ENCODE peak calls at places on chromosome 1, in seven cellular contexts. N is A549, Y is fibroblast of lung, A is pancreas, M is spleen, J is H1, L is heart left ventricle. Q is an unnamed sample.

GRCh38 chr1:231395051-231395995 is 26.8 kb downstream of the EGLN1 start:
- DNase-seq in A (no peak), L (no peak), Y (peak), J (no peak), N (peak), M (no peak), Q (no peak)

GRCh38 chr1:209172286-209172685 is 411.2 kb upstream of the CAMK1G start:
- DNase-seq in L (no peak), N (no peak), A (no peak), J (no peak), Y (no peak), M (no peak), Q (no peak)

GRCh38 chr1:201119206-201119814 is 7.1 kb upstream of the CACNA1S start:
- DNase-seq in Y (peak), A (no peak), L (no peak), J (peak), M (no peak), N (peak), Q (no peak)

GRCh38 chr1:225825078-225825477 is 15.2 kb downstream of the EPHX1 start:
- DNase-seq in A (peak), L (no peak), Y (no peak), M (no peak), J (no peak), N (no peak), Q (no peak)

GRCh38 chr1:234912541-234913312 is 215.9 kb downstream of the TOMM20 start:
- DNase-seq in A (no peak), J (no peak), Y (no peak), N (no peak), L (peak), M (no peak), Q (no peak)

GRCh38 chr1:54069792-54070548 is 16.6 kb downstream of the TCEANC2 start:
- DNase-seq in J (no peak), A (no peak), M (no peak), L (no peak), Y (peak), N (peak), Q (no peak)

GRCh38 chr1:64476251-64476952 is 6.5 kb downstream of the CACHD1 start:
- DNase-seq in M (no peak), Y (peak), J (no peak), N (no peak), A (no peak), L (no peak), Q (no peak)

GRCh38 chr1:225137981-225138380 is 208.5 kb downstream of the DNAH14 start:
- DNase-seq in L (no peak), A (no peak), M (no peak), Y (no peak), J (no peak), N (no peak), Q (no peak)

GRCh38 chr1:84145051-84145450 is 980 bp downstream of the PRKACB start:
- DNase-seq in Y (no peak), L (no peak), A (no peak), N (no peak), J (no peak), M (no peak), Q (no peak)

GRCh38 chr1:86429830-86430229 is 5.9 kb downstream of the CLCA2 start:
- DNase-seq in N (peak), Y (peak), M (no peak), A (no peak), L (peak), J (no peak), Q (no peak)

GRCh38 chr1:8818325-8818775 is 910 bp upstream of the RERE start:
- DNase-seq in Y (peak), A (peak), N (peak), J (no peak), L (peak), M (no peak), Q (no peak)

GRCh38 chr1:246166841-246167240 is 340.2 kb downstream of the SMYD3 start:
- DNase-seq in J (no peak), M (no peak), L (no peak), Y (no peak), A (no peak), N (no peak), Q (no peak)

GRCh38 chr1:31239653-31240241 is at the start of gene NKAIN1:
- DNase-seq in A (peak), N (no peak), J (peak), L (no peak), M (no peak), Y (peak), Q (no peak)

GRCh38 chr1:66535853-66536252 is 1.9 kb downstream of the SGIP1 start:
- DNase-seq in M (no peak), L (no peak), A (no peak), J (no peak), Y (no peak), N (no peak), Q (no peak)

GRCh38 chr1:66532798-66533783 is 862 bp upstream of the SGIP1 start:
- DNase-seq in Y (peak), L (peak), M (peak), A (no peak), J (peak), N (no peak), Q (peak)

GRCh38 chr1:66537718-66538117 is 3.8 kb downstream of the SGIP1 start:
- DNase-seq in M (no peak), J (no peak), N (no peak), L (no peak), A (no peak), Y (no peak), Q (no peak)

GRCh38 chr1:66533804-66534745 is at the start of gene SGIP1:
- DNase-seq in Y (peak), A (no peak), M (no peak), L (peak), J (peak), N (no peak), Q (peak)

DNA sequence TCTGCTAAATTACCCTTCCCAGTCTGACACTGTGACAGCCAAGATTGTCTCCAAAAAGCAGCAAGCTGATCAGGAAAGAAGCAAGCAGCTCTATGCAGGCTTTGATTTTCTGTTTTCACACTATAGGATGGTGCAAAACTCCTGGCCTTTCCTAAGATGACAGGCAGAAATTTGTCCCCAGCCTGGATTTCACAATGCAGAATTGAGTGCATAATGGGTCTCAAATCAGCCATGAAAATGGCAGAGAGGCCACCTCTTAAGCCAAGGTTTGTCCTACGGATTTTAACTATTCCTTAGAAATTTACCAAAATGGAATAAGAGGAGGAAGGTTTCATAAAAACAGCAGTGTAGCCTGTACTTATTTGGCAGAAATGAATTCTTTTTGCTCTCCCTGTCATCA is 1.2 kb downstream of the SGIP1 start:
- DNase-seq in L (no peak), M (no peak), N (no peak), J (no peak), Y (no peak), A (no peak), Q (no peak)
- H3K4me3 ChIP-seq in L (peak), M (no peak), N (no peak), J (no peak), Y (peak), A (no peak), Q (peak)

GRCh38 chr1:36349241-36349671 is 25.8 kb upstream of the EVA1B start:
- DNase-seq in N (no peak), A (no peak), M (peak), Y (peak), J (no peak), L (no peak), Q (no peak)
- H3K27ac ChIP-seq in N (peak), A (no peak), M (peak), Y (peak), J (no peak), L (peak), Q (peak)

GRCh38 chr1:151072224-151072623 is 1.7 kb downstream of the GABPB2 start:
- DNase-seq in A (no peak), J (no peak), L (no peak), M (no peak), Y (no peak), N (no peak), Q (no peak)
- H3K4me3 ChIP-seq in A (no peak), J (no peak), L (no peak), M (no peak), Y (no peak), N (no peak), Q (peak)

DNA sequence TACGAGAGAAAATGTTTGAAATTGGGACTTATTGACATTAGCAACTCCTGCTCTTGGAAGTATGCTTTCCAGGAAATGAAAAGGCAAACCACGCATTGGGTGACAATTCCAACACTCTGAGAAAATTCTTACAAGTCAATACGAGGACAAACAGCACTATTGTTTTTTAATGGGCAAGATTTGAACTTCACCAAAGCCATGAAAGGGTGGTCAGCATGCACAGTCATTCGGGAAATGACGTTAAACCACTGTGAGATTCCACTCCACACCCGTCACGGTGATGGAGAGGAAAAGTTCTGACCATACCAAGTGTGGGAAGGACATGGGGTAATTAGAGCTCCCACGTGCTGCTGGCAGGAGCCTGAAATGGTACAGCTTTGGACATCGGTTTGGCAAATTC is 12.2 kb upstream of the PRXL2B start:
- DNase-seq in Y (no peak), N (no peak), A (no peak), M (no peak), J (no peak), L (no peak), Q (no peak)
- H3K27ac ChIP-seq in Y (no peak), N (no peak), A (no peak), M (no peak), J (no peak), L (no peak), Q (no peak)

DNA sequence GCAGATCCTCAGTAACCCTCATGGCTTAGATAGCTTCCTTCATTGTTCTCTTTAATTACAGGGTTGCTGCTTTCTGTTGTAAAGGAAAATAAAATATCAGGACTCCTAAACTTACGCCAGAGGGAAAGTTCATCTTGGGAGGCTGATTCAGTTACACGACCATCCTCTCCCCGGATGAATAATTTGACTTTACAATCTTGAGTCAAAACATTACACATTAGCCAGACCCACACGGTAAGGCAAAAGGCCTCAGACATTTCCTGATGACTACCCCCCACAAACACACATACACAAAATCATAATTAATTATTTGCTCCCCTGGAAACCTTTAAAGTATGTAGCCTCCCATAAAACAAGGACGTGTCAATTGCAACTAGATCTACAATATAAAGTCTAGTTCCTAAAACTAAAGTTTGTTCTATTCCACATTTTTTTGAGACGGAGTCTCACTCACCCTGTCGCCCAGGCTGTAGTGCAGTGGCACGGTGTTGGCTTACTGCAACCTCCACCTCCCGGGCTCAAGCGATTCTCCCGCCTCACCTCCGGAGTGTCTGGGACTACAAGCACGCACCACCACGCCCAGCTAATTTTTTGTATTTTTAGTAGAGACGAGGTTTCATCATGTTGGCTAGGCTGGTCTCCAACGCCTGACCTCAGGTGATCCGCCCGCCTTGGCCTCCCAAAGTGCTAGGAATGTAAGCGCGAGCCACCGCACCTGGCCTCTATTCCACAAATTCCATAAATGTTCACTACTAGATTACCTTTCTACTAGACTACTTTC is 830 bp upstream of the PRDX1 start:
- DNase-seq in A (peak), Y (no peak), L (no peak), J (no peak), M (peak), N (peak), Q (no peak)
- H3K4me3 ChIP-seq in A (peak), Y (peak), L (peak), J (peak), M (peak), N (peak), Q (peak)

GRCh38 chr1:241531195-241532172 is 694 bp upstream of the KMO start:
- DNase-seq in Y (peak), J (no peak), L (no peak), A (no peak), N (peak), M (no peak), Q (no peak)
- H3K27ac ChIP-seq in Y (no peak), J (no peak), L (peak), A (no peak), N (peak), M (peak), Q (no peak)